ENCODE peak calls at places on chromosomes 4 and X, in nine cellular contexts. A is lower lobe of right lung; U is activated gamma-delta T cell treated with Interleukin-2 at 50 U/mL for 16 hours; G is Caki2; X is neural progenitor cell; K is ureter; P is lung; J is stimulated activated CD8-positive, alpha-beta memory T cell treated with anti-CD3 and anti-CD28 coated beads, Interleukin-7, amount 100 ng/mL, for 1 hour; S is NCI-H460. R is an unnamed sample.

GRCh38 chr4:102620697-102621497 is 119.7 kb downstream of the NFKB1 start:
- DNase-seq in P (no peak), S (peak), J (no peak), X (peak), K (no peak), G (peak), U (no peak), A (no peak), R (peak)

GRCh38 chr4:37693450-37694190 is 7.4 kb upstream of the RELL1 start:
- DNase-seq in X (no peak), J (no peak), U (no peak), A (no peak), G (no peak), P (no peak), K (no peak), S (no peak), R (peak)

GRCh38 chr4:118948545-118949144 is 60.0 kb downstream of the SYNPO2 start:
- DNase-seq in S (no peak), G (no peak), A (no peak), P (no peak), K (no peak), U (no peak), J (no peak), X (no peak), R (no peak)

GRCh38 chr4:168488800-168489404 is 8.0 kb upstream of the PALLD start:
- DNase-seq in J (no peak), U (no peak), P (no peak), A (no peak), X (no peak), S (no peak), K (no peak), G (no peak), R (no peak)

GRCh38 chrX:72054776-72055495 is 76.8 kb downstream of the RTL5 start:
- DNase-seq in K (peak), P (no peak), U (no peak), X (peak), A (no peak), G (no peak), J (no peak), S (no peak), R (no peak)

GRCh38 chr4:127634181-127634580 is 1.4 kb downstream of the INTU start:
- DNase-seq in U (no peak), G (no peak), J (no peak), X (no peak), K (no peak), S (no peak), A (no peak), P (no peak), R (peak)

GRCh38 chr4:143307536-143307935 is 29.1 kb upstream of the GAB1 start:
- DNase-seq in U (no peak), X (no peak), G (no peak), P (no peak), K (no peak), S (no peak), J (no peak), A (no peak), R (no peak)

GRCh38 chrX:8730812-8731578 is 942 bp downstream of the ANOS1 start:
- DNase-seq in J (no peak), S (no peak), X (peak), P (no peak), U (no peak), K (no peak), A (no peak), G (no peak), R (no peak)

GRCh38 chr4:144507309-144508101 is 138.5 kb upstream of the HHIP start:
- DNase-seq in U (no peak), A (no peak), P (no peak), G (no peak), S (no peak), J (no peak), X (no peak), K (no peak), R (no peak)

GRCh38 chr4:90718926-90719325 is 591.7 kb downstream of the CCSER1 start:
- DNase-seq in K (no peak), S (no peak), U (no peak), P (no peak), J (no peak), X (no peak), A (no peak), G (peak), R (no peak)

GRCh38 chr4:145823743-145824142 is 114.9 kb downstream of the ZNF827 start:
- DNase-seq in S (no peak), X (no peak), G (no peak), A (no peak), U (no peak), K (no peak), P (no peak), J (no peak), R (no peak)

GRCh38 chr4:180041576-180041975 is 2201.6 kb upstream of the TENM3 start:
- DNase-seq in G (no peak), S (no peak), K (no peak), P (no peak), J (no peak), A (no peak), U (no peak), X (no peak), R (no peak)

GRCh38 chr4:126328914-126329313 is 1014.2 kb downstream of the FAT4 start:
- DNase-seq in J (no peak), S (no peak), P (no peak), G (no peak), X (no peak), A (no peak), K (no peak), U (no peak), R (no peak)

GRCh38 chr4:88971536-88971935 is 85.4 kb downstream of the FAM13A start:
- DNase-seq in S (no peak), U (no peak), K (no peak), G (no peak), X (no peak), P (no peak), A (no peak), J (no peak), R (peak)

GRCh38 chr4:52358855-52359254 is 300.2 kb downstream of the USP46 start:
- DNase-seq in S (no peak), A (no peak), K (no peak), G (no peak), U (no peak), X (no peak), P (no peak), J (no peak), R (no peak)

GRCh38 chrX:71815121-71815905 is 52.2 kb downstream of the CXorf49B start:
- DNase-seq in G (no peak), X (no peak), S (no peak), P (no peak), U (no peak), A (no peak), J (no peak), K (no peak), R (no peak)

GRCh38 chr4:153153339-153153851 is 50.8 kb upstream of the TRIM2 start:
- DNase-seq in U (peak), K (peak), A (peak), J (peak), G (peak), P (peak), S (no peak), X (peak), R (peak)

GRCh38 chrX:16476009-16476408 is 173.9 kb upstream of the S100G start:
- DNase-seq in X (no peak), A (no peak), S (no peak), G (no peak), K (no peak), U (no peak), J (no peak), P (no peak), R (no peak)

GRCh38 chr4:89254847-89255246 is 52.8 kb downstream of the GPRIN3 start:
- DNase-seq in S (peak), P (no peak), K (no peak), U (peak), X (peak), A (no peak), J (no peak), G (peak), R (peak)

GRCh38 chr4:84167579-84167978 is 331.5 kb downstream of the NKX6-1 start:
- DNase-seq in X (peak), S (no peak), A (no peak), K (no peak), P (no peak), U (no peak), J (no peak), G (no peak), R (no peak)

GRCh38 chr4:138983690-138984089 is 31.9 kb upstream of the NOCT start:
- DNase-seq in J (no peak), K (no peak), P (no peak), S (no peak), A (no peak), U (no peak), G (no peak), X (no peak), R (no peak)

GRCh38 chr4:25814323-25814722 is 48.5 kb downstream of the SEL1L3 start:
- DNase-seq in U (no peak), S (no peak), G (no peak), A (peak), J (no peak), P (no peak), K (peak), X (no peak), R (peak)

GRCh38 chr4:75844151-75844662 is 58.0 kb downstream of the PPEF2 start:
- DNase-seq in J (no peak), S (no peak), K (no peak), A (no peak), G (peak), U (no peak), P (no peak), X (no peak), R (peak)

GRCh38 chr4:92521941-92522340 is 218.2 kb downstream of the GRID2 start:
- DNase-seq in J (no peak), G (no peak), A (no peak), P (no peak), S (no peak), X (no peak), K (no peak), U (no peak), R (no peak)

R was measured in cardiac fibroblast.